ENCODE peak calls at places on chromosomes 4 and X, in six cellular contexts. Q is fibroblast of lung, L is mesendoderm, J is IMR-90, N is mesenchymal stem cell, S is HCT116. G is an unnamed sample. For H3K4me1, the result is how much of the 10 kb centered on the place peaks cover.

GRCh38 chrX:77087529-77088169 is 359.5 kb upstream of the FGF16 start:
- DNase-seq in Q (peak), L (no peak), J (peak), N (no peak), S (no peak), G (peak)

GRCh38 chrX:97452283-97452682 is 568.6 kb downstream of the RPA4 start:
- DNase-seq in Q (no peak), L (no peak), J (no peak), N (no peak), S (no peak), G (no peak)

GRCh38 chr4:6898763-6899162 is 10.9 kb upstream of the TBC1D14 start:
- DNase-seq in Q (no peak), L (no peak), J (no peak), N (peak), S (no peak), G (no peak)

GRCh38 chr4:4386736-4387392 is at the start of gene NSG1:
- DNase-seq in Q (no peak), L (no peak), J (peak), N (peak), S (no peak), G (peak)

GRCh38 chr4:120812216-120812615 is 110.3 kb downstream of the PRDM5 start:
- DNase-seq in Q (no peak), L (no peak), J (no peak), N (no peak), S (no peak), G (no peak)

GRCh38 chr4:6772223-6772928 is 10.2 kb upstream of the KIAA0232 start:
- DNase-seq in Q (no peak), L (peak), J (no peak), N (peak), S (no peak), G (peak)

GRCh38 chrX:41588271-41588670 is 100.5 kb upstream of the GPR34 start:
- DNase-seq in Q (no peak), L (no peak), J (no peak), N (no peak), S (no peak), G (no peak)

GRCh38 chr4:17324431-17324830 is 187.5 kb downstream of the QDPR start:
- DNase-seq in Q (peak), L (peak), J (peak), N (peak), S (peak), G (peak)

GRCh38 chr4:26952891-26953290 is 92.2 kb downstream of the STIM2 start:
- DNase-seq in Q (no peak), L (no peak), J (peak), N (no peak), S (no peak), G (no peak)

GRCh38 chr4:54230479-54231418 is 1.7 kb downstream of the PDGFRA start:
- DNase-seq in Q (peak), L (peak), J (no peak), N (peak), S (no peak), G (peak)

GRCh38 chrX:150084474-150085229 is 146.4 kb upstream of the EOLA2 start:
- DNase-seq in Q (peak), L (no peak), J (peak), N (no peak), S (no peak), G (peak)

GRCh38 chr4:88705805-88706518 is 8.3 kb upstream of the NAP1L5 start:
- DNase-seq in Q (peak), L (peak), J (peak), N (peak), S (no peak), G (peak)

GRCh38 chrX:112643721-112644120 is 36.0 kb downstream of the LHFPL1 start:
- DNase-seq in Q (no peak), L (peak), J (no peak), N (no peak), S (no peak), G (no peak)

GRCh38 chrX:153397256-153397960 is 3.7 kb downstream of the PNMA6E start:
- DNase-seq in Q (no peak), L (no peak), J (no peak), N (no peak), S (no peak), G (no peak)

GRCh38 chrX:42097491-42097890 is 174.1 kb upstream of the CASK start:
- DNase-seq in Q (no peak), L (no peak), J (no peak), N (no peak), S (no peak), G (no peak)

GRCh38 chr4:138190452-138190858 is 51.7 kb downstream of the SLC7A11 start:
- DNase-seq in Q (no peak), L (no peak), J (no peak), N (no peak), S (no peak), G (no peak)

GRCh38 chrX:67781132-67781531 is 237.3 kb downstream of the AR start:
- DNase-seq in Q (no peak), L (no peak), J (no peak), N (no peak), S (no peak), G (peak)

GRCh38 chr4:162506253-162506652 is 342.5 kb upstream of the FSTL5 start:
- DNase-seq in Q (no peak), L (no peak), J (no peak), N (peak), S (no peak), G (peak)

GRCh38 chr4:109735566-109736454 is 5.9 kb upstream of the PLA2G12A start:
- DNase-seq in Q (no peak), L (no peak), J (peak), N (no peak), S (no peak), G (no peak)

GRCh38 chrX:80807606-80808159 is 2.0 kb downstream of the BRWD3 start:
- DNase-seq in Q (no peak), L (no peak), J (no peak), N (peak), S (no peak), G (peak)

GRCh38 chr4:169658970-169659735 is 38.8 kb downstream of the CLCN3 start:
- DNase-seq in Q (no peak), L (peak), J (no peak), N (peak), S (no peak), G (peak)

GRCh38 chr4:167956676-167957075 is 135.7 kb upstream of the ANXA10 start:
- DNase-seq in Q (peak), L (no peak), J (peak), N (no peak), S (no peak), G (no peak)

GRCh38 chr4:76212851-76213414 is 691 bp downstream of the SCARB2 start:
- DNase-seq in Q (peak), L (no peak), J (peak), N (peak), S (no peak), G (peak)

GRCh38 chr4:170109586-170110289 is 20.0 kb upstream of the AADAT start:
- DNase-seq in Q (no peak), L (peak), J (no peak), N (no peak), S (no peak), G (peak)

GRCh38 chr4:63090641-63091040 is 1318.6 kb downstream of the TECRL start:
- DNase-seq in Q (no peak), L (no peak), J (no peak), N (no peak), S (no peak), G (no peak)

GRCh38 chr4:156193800-156194199 is 240.1 kb upstream of the CTSO start:
- DNase-seq in Q (peak), L (no peak), J (peak), N (no peak), S (no peak), G (no peak)

GRCh38 chr4:6109842-6110560 is 90.3 kb downstream of the JAKMIP1 start:
- DNase-seq in Q (no peak), L (peak), J (no peak), N (no peak), S (peak), G (no peak)

GRCh38 chrX:85107407-85107806 is 103.7 kb downstream of the APOOL start:
- DNase-seq in Q (no peak), L (no peak), J (no peak), N (no peak), S (no peak), G (peak)

GRCh38 chr4:98603683-98604573 is 54.5 kb downstream of the TSPAN5 start:
- DNase-seq in Q (peak), L (no peak), J (peak), N (peak), S (no peak), G (peak)

GRCh38 chr4:70183168-70183939 is 12.2 kb upstream of the ODAM start:
- DNase-seq in Q (peak), L (peak), J (peak), N (peak), S (peak), G (peak)

GRCh38 chr4:150436598-150437370 is 145.2 kb upstream of the MAB21L2 start:
- DNase-seq in Q (no peak), L (no peak), J (no peak), N (no peak), S (no peak), G (no peak)

GRCh38 chr4:10107111-10108091 is 9.2 kb downstream of the WDR1 start:
- DNase-seq in Q (no peak), L (no peak), J (peak), N (no peak), S (no peak), G (peak)

GRCh38 chr4:10108818-10109783 is 7.5 kb downstream of the WDR1 start:
- DNase-seq in Q (no peak), L (no peak), J (peak), N (peak), S (no peak), G (peak)

GRCh38 chr4:10106421-10107039 is 10.1 kb downstream of the WDR1 start:
- DNase-seq in Q (peak), L (peak), J (peak), N (peak), S (peak), G (peak)

GRCh38 chr4:10109995-10110670 is 6.5 kb downstream of the WDR1 start:
- DNase-seq in Q (no peak), L (no peak), J (no peak), N (no peak), S (no peak), G (no peak)

DNA sequence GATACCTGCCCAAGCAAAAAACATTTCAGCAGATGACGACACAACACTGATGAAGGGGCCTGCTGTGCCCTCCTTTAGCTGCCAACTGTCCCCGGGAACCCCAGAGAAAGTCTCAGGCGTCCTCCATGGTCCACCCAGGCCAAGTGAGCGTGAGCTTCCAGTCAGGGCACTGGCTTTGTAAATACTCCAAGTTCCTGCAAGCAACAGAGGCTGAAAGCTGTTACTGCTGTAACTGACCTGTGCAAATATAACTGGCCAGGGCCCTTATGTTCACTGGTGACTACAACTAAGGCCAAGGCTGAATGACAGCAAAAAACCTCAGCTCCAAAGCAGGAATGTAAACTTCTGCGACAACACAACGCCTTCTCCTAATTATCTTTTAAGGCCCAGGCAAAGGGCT is 8.2 kb downstream of the WDR1 start:
- DNase-seq in Q (no peak), L (no peak), J (no peak), N (no peak), S (no peak), G (peak)
- H3K9ac ChIP-seq in Q (no peak), L (no peak), J (peak), N (peak), S (no peak), G (no peak)

GRCh38 chr4:55359397-55359916 is 13.4 kb downstream of the SRD5A3 start:
- DNase-seq in Q (no peak), L (no peak), J (no peak), N (no peak), S (no peak), G (peak)
- H3K4me2 ChIP-seq in Q (no peak), L (no peak), J (no peak), N (no peak), S (peak), G (peak)

DNA sequence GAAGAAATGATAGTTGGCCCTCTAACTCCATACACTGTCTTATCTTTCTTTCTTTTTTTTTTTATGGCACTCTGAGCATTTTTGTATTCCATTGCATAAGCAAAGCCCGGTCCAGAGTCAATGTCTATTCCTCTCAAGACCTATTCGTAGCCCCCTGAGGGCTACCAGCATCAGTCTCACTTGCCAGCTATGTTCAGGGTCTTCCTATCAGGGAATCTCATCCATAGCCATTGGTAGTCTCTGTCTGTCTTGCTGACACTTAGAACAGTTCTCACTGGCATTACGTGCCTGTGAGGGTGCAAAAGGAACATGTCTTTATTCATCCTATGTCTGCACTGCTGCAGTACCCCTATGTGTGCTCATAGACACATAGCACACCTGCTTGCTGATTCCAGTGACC is 51.0 kb downstream of the BMP2K start:
- DNase-seq in Q (no peak), L (no peak), J (no peak), N (no peak), S (no peak), G (no peak)
- H3K4me1 ChIP-seq in Q (under half), L (under half), J (under half), N (under half), S (under half), G (under half)

GRCh38 chr4:2745981-2746806 is 9.9 kb downstream of the TNIP2 start:
- DNase-seq in Q (peak), L (no peak), J (peak), N (peak), S (no peak), G (peak)

GRCh38 chr4:2745516-2745915 is 10.6 kb downstream of the TNIP2 start:
- DNase-seq in Q (no peak), L (no peak), J (no peak), N (no peak), S (no peak), G (no peak)

GRCh38 chr4:2744576-2745270 is 11.4 kb downstream of the TNIP2 start:
- DNase-seq in Q (no peak), L (no peak), J (no peak), N (no peak), S (no peak), G (no peak)

GRCh38 chr4:2743518-2744445 is 12.4 kb downstream of the TNIP2 start:
- DNase-seq in Q (no peak), L (no peak), J (no peak), N (no peak), S (no peak), G (no peak)

DNA sequence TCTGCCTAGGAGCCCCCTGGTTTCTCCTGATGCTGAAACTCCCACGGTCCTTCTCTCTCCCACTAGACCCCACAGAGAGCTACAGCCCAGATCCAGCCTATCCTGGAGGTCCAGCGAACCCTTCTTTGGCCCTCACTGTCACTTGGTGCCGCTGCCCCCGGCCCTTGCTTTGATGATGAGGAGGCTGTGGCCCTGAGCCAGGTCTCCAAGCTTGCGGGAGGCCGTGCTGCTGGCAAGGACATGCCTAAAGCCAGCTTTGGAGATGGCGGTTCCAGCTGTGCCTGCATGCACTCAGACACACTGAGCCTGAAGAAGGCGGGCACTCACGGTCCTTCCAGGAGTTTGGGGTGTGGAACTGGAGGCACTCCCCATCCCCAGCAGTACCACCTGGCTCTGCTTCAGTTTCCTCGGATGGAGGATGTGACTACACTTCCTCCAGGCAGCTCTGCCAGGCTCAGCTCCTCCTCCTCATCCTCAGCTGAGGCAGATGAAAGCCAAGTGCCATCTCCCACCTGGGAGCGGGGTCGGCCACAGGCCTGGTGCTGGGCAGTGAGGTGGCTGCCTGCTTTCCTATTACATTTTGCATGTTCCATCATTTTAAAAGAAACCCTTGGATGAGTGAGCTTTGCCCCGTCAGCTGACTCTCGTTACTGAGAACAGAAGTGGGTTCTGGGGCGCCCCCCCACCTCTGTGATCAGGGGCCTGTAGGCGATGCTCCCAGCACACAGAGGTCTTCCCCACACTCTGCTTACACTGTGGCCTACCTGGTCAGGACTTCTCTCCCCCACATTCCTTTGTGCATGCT is 9.0 kb downstream of the TNIP2 start:
- DNase-seq in Q (no peak), L (no peak), J (no peak), N (no peak), S (no peak), G (no peak)
- H3K9ac ChIP-seq in Q (no peak), L (no peak), J (no peak), N (no peak), S (no peak), G (no peak)

GRCh38 chrX:13742397-13743176 is 8.0 kb downstream of the OFD1 start:
- DNase-seq in Q (no peak), L (peak), J (no peak), N (peak), S (no peak), G (no peak)

GRCh38 chrX:13741695-13742094 is 7.1 kb downstream of the OFD1 start:
- DNase-seq in Q (no peak), L (no peak), J (no peak), N (no peak), S (no peak), G (no peak)
- H3K4me2 ChIP-seq in Q (no peak), L (no peak), J (no peak), N (no peak), S (no peak), G (no peak)

DNA sequence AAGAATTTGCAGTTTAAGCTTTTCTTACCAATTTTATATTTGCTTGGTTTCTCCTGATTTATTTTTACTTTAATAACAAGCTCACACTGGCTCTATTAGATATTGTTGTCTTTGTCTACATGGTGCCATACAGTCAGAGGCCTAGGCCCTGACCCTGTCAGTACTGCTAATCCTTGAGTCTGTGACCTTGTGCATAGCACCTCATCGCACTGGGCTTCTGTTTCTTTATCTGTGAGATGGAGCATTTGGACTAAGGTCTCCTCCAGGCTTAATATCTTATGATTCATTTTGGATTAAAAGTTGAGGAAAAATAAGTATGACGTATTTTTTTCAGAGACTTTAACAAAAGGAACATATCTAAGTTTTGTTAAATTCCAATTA is 203.3 kb downstream of the BANK1 start:
- DNase-seq in Q (no peak), L (no peak), J (no peak), N (no peak), S (no peak), G (no peak)
- H3K4me1 ChIP-seq in Q (under half), L (under half), J (under half), N (under half), S (under half), G (under half)

DNA sequence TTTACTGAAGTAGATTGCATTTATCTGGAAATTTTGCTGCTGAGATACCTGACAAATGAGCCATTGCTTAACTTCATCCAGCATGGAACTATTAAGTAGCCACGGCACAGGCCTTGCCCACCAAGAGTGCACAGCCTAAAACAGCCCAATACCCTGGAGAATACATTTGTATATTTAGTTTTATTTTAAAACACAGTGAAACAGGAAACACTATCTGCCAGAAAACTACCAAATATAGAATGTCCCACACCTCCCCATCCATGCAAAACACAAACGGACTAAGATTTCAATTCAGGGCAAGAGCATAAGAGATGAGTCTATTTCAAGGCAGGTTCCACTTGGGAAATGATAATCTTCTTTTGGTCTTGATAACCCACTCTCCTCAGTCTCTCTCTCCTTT is 57.1 kb downstream of the MAML3 start:
- DNase-seq in Q (peak), L (no peak), J (peak), N (peak), S (no peak), G (no peak)
- H3K9ac ChIP-seq in Q (peak), L (no peak), J (peak), N (no peak), S (no peak), G (no peak)

GRCh38 chr4:101153653-101154052 is 193.7 kb downstream of the PPP3CA start:
- DNase-seq in Q (no peak), L (peak), J (no peak), N (no peak), S (no peak), G (no peak)
- H3K4me2 ChIP-seq in Q (no peak), L (no peak), J (no peak), N (no peak), S (peak), G (no peak)